ENCODE peak calls at places on chromosomes 16 and 17, in seven cellular contexts. One of them, this sample, is unnamed.
A peak's percentile ranks its signal among the peaks of the same experiment; 100 is the strongest.

GRCh38 chr16:48123104-48123788 is 32.5 kb downstream of the ABCC12 start:
- DNase-seq in stimulated activated CD4-positive, alpha-beta T cell treated with anti-CD3 and anti-CD28 coated beads, Interleukin-4, amount 100 ng/mL, for 4 hours: peak; percentile 35
- DNase-seq in activated effector memory CD4-positive, alpha-beta T cell treated with Interleukin-2 at 50 U/mL for 16 hours: no peak
- DNase-seq in MM.1S: no peak
- DNase-seq in dorsolateral prefrontal cortex: no peak
- DNase-seq in anterior cingulate cortex: peak; percentile 13
- DNase-seq in hypothalamus: no peak
- DNase-seq in this sample: peak; percentile 35

GRCh38 chr17:4956493-4957061 is 5.7 kb downstream of the ENO3 start:
- DNase-seq in stimulated activated CD4-positive, alpha-beta T cell treated with anti-CD3 and anti-CD28 coated beads, Interleukin-4, amount 100 ng/mL, for 4 hours: peak; percentile 43
- DNase-seq in activated effector memory CD4-positive, alpha-beta T cell treated with Interleukin-2 at 50 U/mL for 16 hours: no peak
- DNase-seq in dorsolateral prefrontal cortex: no peak
- DNase-seq in hypothalamus: no peak
- DNase-seq in MM.1S: peak; percentile 39
- DNase-seq in anterior cingulate cortex: no peak
- DNase-seq in this sample: no peak

GRCh38 chr17:17906418-17907215 is 65.6 kb downstream of the TOM1L2 start:
- DNase-seq in dorsolateral prefrontal cortex: no peak
- DNase-seq in stimulated activated CD4-positive, alpha-beta T cell treated with anti-CD3 and anti-CD28 coated beads, Interleukin-4, amount 100 ng/mL, for 4 hours: no peak
- DNase-seq in MM.1S: no peak
- DNase-seq in anterior cingulate cortex: no peak
- DNase-seq in activated effector memory CD4-positive, alpha-beta T cell treated with Interleukin-2 at 50 U/mL for 16 hours: no peak
- DNase-seq in hypothalamus: no peak
- DNase-seq in this sample: no peak

GRCh38 chr17:79617740-79618382 is 7.0 kb upstream of the RBFOX3 start:
- DNase-seq in anterior cingulate cortex: no peak
- DNase-seq in stimulated activated CD4-positive, alpha-beta T cell treated with anti-CD3 and anti-CD28 coated beads, Interleukin-4, amount 100 ng/mL, for 4 hours: no peak
- DNase-seq in activated effector memory CD4-positive, alpha-beta T cell treated with Interleukin-2 at 50 U/mL for 16 hours: no peak
- DNase-seq in dorsolateral prefrontal cortex: peak; percentile 13
- DNase-seq in MM.1S: no peak
- DNase-seq in hypothalamus: no peak
- DNase-seq in this sample: no peak

GRCh38 chr17:9239821-9240658 is 218.7 kb downstream of the NTN1 start:
- DNase-seq in stimulated activated CD4-positive, alpha-beta T cell treated with anti-CD3 and anti-CD28 coated beads, Interleukin-4, amount 100 ng/mL, for 4 hours: peak; percentile 69
- DNase-seq in anterior cingulate cortex: peak; percentile 78
- DNase-seq in dorsolateral prefrontal cortex: peak; percentile 36
- DNase-seq in hypothalamus: peak; percentile 41
- DNase-seq in MM.1S: no peak
- DNase-seq in activated effector memory CD4-positive, alpha-beta T cell treated with Interleukin-2 at 50 U/mL for 16 hours: peak; percentile 69
- DNase-seq in this sample: peak; percentile 52

GRCh38 chr17:36937961-36938565 is 788 bp downstream of the LHX1 start:
- DNase-seq in stimulated activated CD4-positive, alpha-beta T cell treated with anti-CD3 and anti-CD28 coated beads, Interleukin-4, amount 100 ng/mL, for 4 hours: no peak
- DNase-seq in dorsolateral prefrontal cortex: no peak
- DNase-seq in anterior cingulate cortex: no peak
- DNase-seq in hypothalamus: no peak
- DNase-seq in MM.1S: no peak
- DNase-seq in activated effector memory CD4-positive, alpha-beta T cell treated with Interleukin-2 at 50 U/mL for 16 hours: no peak
- DNase-seq in this sample: no peak

GRCh38 chr17:62703269-62703775 is 75.9 kb downstream of the MRC2 start:
- DNase-seq in dorsolateral prefrontal cortex: no peak
- DNase-seq in hypothalamus: no peak
- DNase-seq in anterior cingulate cortex: no peak
- DNase-seq in MM.1S: no peak
- DNase-seq in stimulated activated CD4-positive, alpha-beta T cell treated with anti-CD3 and anti-CD28 coated beads, Interleukin-4, amount 100 ng/mL, for 4 hours: no peak
- DNase-seq in activated effector memory CD4-positive, alpha-beta T cell treated with Interleukin-2 at 50 U/mL for 16 hours: no peak
- DNase-seq in this sample: no peak

GRCh38 chr16:64952177-64952576 is 169.7 kb downstream of the CDH11 start:
- DNase-seq in MM.1S: no peak
- DNase-seq in anterior cingulate cortex: no peak
- DNase-seq in hypothalamus: no peak
- DNase-seq in stimulated activated CD4-positive, alpha-beta T cell treated with anti-CD3 and anti-CD28 coated beads, Interleukin-4, amount 100 ng/mL, for 4 hours: no peak
- DNase-seq in activated effector memory CD4-positive, alpha-beta T cell treated with Interleukin-2 at 50 U/mL for 16 hours: no peak
- DNase-seq in dorsolateral prefrontal cortex: no peak
- DNase-seq in this sample: no peak

GRCh38 chr17:58049533-58049932 is 33.7 kb upstream of the DYNLL2 start:
- DNase-seq in anterior cingulate cortex: no peak
- DNase-seq in MM.1S: no peak
- DNase-seq in hypothalamus: no peak
- DNase-seq in stimulated activated CD4-positive, alpha-beta T cell treated with anti-CD3 and anti-CD28 coated beads, Interleukin-4, amount 100 ng/mL, for 4 hours: no peak
- DNase-seq in dorsolateral prefrontal cortex: no peak
- DNase-seq in activated effector memory CD4-positive, alpha-beta T cell treated with Interleukin-2 at 50 U/mL for 16 hours: no peak
- DNase-seq in this sample: no peak

GRCh38 chr16:88405325-88406060 is 22.7 kb downstream of the ZNF469 start:
- DNase-seq in activated effector memory CD4-positive, alpha-beta T cell treated with Interleukin-2 at 50 U/mL for 16 hours: no peak
- DNase-seq in anterior cingulate cortex: peak; percentile 46
- DNase-seq in stimulated activated CD4-positive, alpha-beta T cell treated with anti-CD3 and anti-CD28 coated beads, Interleukin-4, amount 100 ng/mL, for 4 hours: no peak
- DNase-seq in MM.1S: no peak
- DNase-seq in hypothalamus: no peak
- DNase-seq in dorsolateral prefrontal cortex: no peak
- DNase-seq in this sample: no peak

GRCh38 chr17:81711814-81712467 is at the start of gene SLC25A10:
- DNase-seq in activated effector memory CD4-positive, alpha-beta T cell treated with Interleukin-2 at 50 U/mL for 16 hours: peak; percentile 75
- DNase-seq in hypothalamus: peak; percentile 48
- DNase-seq in anterior cingulate cortex: peak; percentile 32
- DNase-seq in dorsolateral prefrontal cortex: peak; percentile 47
- DNase-seq in MM.1S: peak; percentile 94
- DNase-seq in stimulated activated CD4-positive, alpha-beta T cell treated with anti-CD3 and anti-CD28 coated beads, Interleukin-4, amount 100 ng/mL, for 4 hours: peak; percentile 83
- DNase-seq in this sample: peak; percentile 71

GRCh38 chr16:66370786-66371684 is 4.5 kb downstream of the CDH5 start:
- DNase-seq in anterior cingulate cortex: no peak
- DNase-seq in dorsolateral prefrontal cortex: no peak
- DNase-seq in hypothalamus: no peak
- DNase-seq in MM.1S: no peak
- DNase-seq in stimulated activated CD4-positive, alpha-beta T cell treated with anti-CD3 and anti-CD28 coated beads, Interleukin-4, amount 100 ng/mL, for 4 hours: no peak
- DNase-seq in activated effector memory CD4-positive, alpha-beta T cell treated with Interleukin-2 at 50 U/mL for 16 hours: no peak
- DNase-seq in this sample: no peak

GRCh38 chr17:45973099-45973838 is 25.8 kb upstream of the STH start:
- DNase-seq in activated effector memory CD4-positive, alpha-beta T cell treated with Interleukin-2 at 50 U/mL for 16 hours: no peak
- DNase-seq in anterior cingulate cortex: no peak
- DNase-seq in MM.1S: no peak
- DNase-seq in hypothalamus: no peak
- DNase-seq in dorsolateral prefrontal cortex: no peak
- DNase-seq in stimulated activated CD4-positive, alpha-beta T cell treated with anti-CD3 and anti-CD28 coated beads, Interleukin-4, amount 100 ng/mL, for 4 hours: no peak
- DNase-seq in this sample: no peak

GRCh38 chr16:3074860-3075545 is 9.6 kb downstream of the IL32 start:
- DNase-seq in stimulated activated CD4-positive, alpha-beta T cell treated with anti-CD3 and anti-CD28 coated beads, Interleukin-4, amount 100 ng/mL, for 4 hours: peak; percentile 50
- DNase-seq in hypothalamus: no peak
- DNase-seq in dorsolateral prefrontal cortex: no peak
- DNase-seq in anterior cingulate cortex: no peak
- DNase-seq in MM.1S: peak; percentile 72
- DNase-seq in activated effector memory CD4-positive, alpha-beta T cell treated with Interleukin-2 at 50 U/mL for 16 hours: peak; percentile 86
- DNase-seq in this sample: no peak

GRCh38 chr16:3965306-3965705 is 84.8 kb upstream of the CREBBP start:
- DNase-seq in stimulated activated CD4-positive, alpha-beta T cell treated with anti-CD3 and anti-CD28 coated beads, Interleukin-4, amount 100 ng/mL, for 4 hours: no peak
- DNase-seq in anterior cingulate cortex: no peak
- DNase-seq in activated effector memory CD4-positive, alpha-beta T cell treated with Interleukin-2 at 50 U/mL for 16 hours: no peak
- DNase-seq in hypothalamus: no peak
- DNase-seq in dorsolateral prefrontal cortex: no peak
- DNase-seq in MM.1S: no peak
- DNase-seq in this sample: no peak

GRCh38 chr16:78596996-78597422 is 497.6 kb downstream of the WWOX start:
- DNase-seq in activated effector memory CD4-positive, alpha-beta T cell treated with Interleukin-2 at 50 U/mL for 16 hours: no peak
- DNase-seq in anterior cingulate cortex: no peak
- DNase-seq in stimulated activated CD4-positive, alpha-beta T cell treated with anti-CD3 and anti-CD28 coated beads, Interleukin-4, amount 100 ng/mL, for 4 hours: no peak
- DNase-seq in dorsolateral prefrontal cortex: no peak
- DNase-seq in MM.1S: no peak
- DNase-seq in hypothalamus: no peak
- DNase-seq in this sample: no peak

This sample was measured in caudate nucleus.